ENCODE peak calls at places on chromosomes 12 and 14, in four cellular contexts. One of them, this sample, is unnamed.
A peak's percentile ranks its signal among the peaks of the same experiment; 100 is the strongest.

GRCh38 chr12:108720757-108721514 is 10.4 kb downstream of the CORO1C start:
- DNase-seq in stomach: no peak
- DNase-seq in ovary: no peak
- DNase-seq in A549: no peak
- DNase-seq in this sample: no peak

GRCh38 chr14:63470877-63471565 is 72.2 kb downstream of the PPP2R5E start:
- DNase-seq in stomach: no peak
- DNase-seq in ovary: no peak
- DNase-seq in A549: peak; percentile 79
- DNase-seq in this sample: no peak

GRCh38 chr12:116533343-116534248 is 25.6 kb upstream of the MAP1LC3B2 start:
- DNase-seq in stomach: peak; percentile 79
- DNase-seq in ovary: peak; percentile 91
- DNase-seq in A549: peak; percentile 87
- DNase-seq in this sample: peak; percentile 86

GRCh38 chr12:133217219-133217618 is 18.5 kb downstream of the ANHX start:
- DNase-seq in stomach: no peak
- DNase-seq in ovary: no peak
- DNase-seq in A549: no peak
- DNase-seq in this sample: no peak

GRCh38 chr12:79988368-79988767 is 53.5 kb upstream of the PPP1R12A start:
- DNase-seq in stomach: no peak
- DNase-seq in ovary: no peak
- DNase-seq in A549: no peak
- DNase-seq in this sample: no peak

GRCh38 chr12:67758119-67758873 is 109.8 kb downstream of the DYRK2 start:
- DNase-seq in stomach: no peak
- DNase-seq in ovary: no peak
- DNase-seq in A549: no peak
- DNase-seq in this sample: no peak

GRCh38 chr12:63208956-63209355 is 58.0 kb upstream of the AVPR1A start:
- DNase-seq in stomach: no peak
- DNase-seq in ovary: no peak
- DNase-seq in A549: no peak
- DNase-seq in this sample: no peak

GRCh38 chr14:73237219-73237785 is at the start of gene PAPLN:
- DNase-seq in stomach: no peak
- DNase-seq in ovary: peak; percentile 61
- DNase-seq in A549: peak; percentile 68
- DNase-seq in this sample: no peak

GRCh38 chr14:21652209-21652808 is 1.3 kb upstream of the OR4E2 start:
- DNase-seq in stomach: no peak
- DNase-seq in ovary: no peak
- DNase-seq in A549: no peak
- DNase-seq in this sample: no peak

GRCh38 chr12:122385171-122386041 is 37.1 kb downstream of the CLIP1 start:
- DNase-seq in stomach: no peak
- DNase-seq in ovary: no peak
- DNase-seq in A549: no peak
- DNase-seq in this sample: no peak

GRCh38 chr14:79627058-79627457 is 584.2 kb downstream of the DIO2 start:
- DNase-seq in stomach: no peak
- DNase-seq in ovary: no peak
- DNase-seq in A549: no peak
- DNase-seq in this sample: no peak

GRCh38 chr12:103503546-103504480 is 8.0 kb upstream of the C12orf42 start:
- DNase-seq in stomach: peak; percentile 61
- DNase-seq in ovary: no peak
- DNase-seq in A549: peak; percentile 34
- DNase-seq in this sample: no peak

GRCh38 chr14:98137626-98138025 is 1134.4 kb downstream of the BCL11B start:
- DNase-seq in stomach: no peak
- DNase-seq in ovary: no peak
- DNase-seq in A549: no peak
- DNase-seq in this sample: no peak

GRCh38 chr12:76085159-76085868 is 829 bp upstream of the NAP1L1 start:
- DNase-seq in stomach: no peak
- DNase-seq in ovary: no peak
- DNase-seq in A549: peak; percentile 68
- DNase-seq in this sample: no peak

GRCh38 chr14:62428429-62429203 is 616.6 kb downstream of the KCNH5 start:
- DNase-seq in stomach: no peak
- DNase-seq in ovary: no peak
- DNase-seq in A549: no peak
- DNase-seq in this sample: no peak

GRCh38 chr12:89883630-89884364 is 175.2 kb upstream of the ATP2B1 start:
- DNase-seq in stomach: no peak
- DNase-seq in ovary: no peak
- DNase-seq in A549: no peak
- DNase-seq in this sample: no peak

GRCh38 chr14:52349731-52350130 is 35.6 kb downstream of the PTGER2 start:
- DNase-seq in stomach: no peak
- DNase-seq in ovary: no peak
- DNase-seq in A549: no peak
- DNase-seq in this sample: no peak

GRCh38 chr12:109387425-109388166 is 39.9 kb downstream of the MYO1H start:
- DNase-seq in stomach: no peak
- DNase-seq in ovary: no peak
- DNase-seq in A549: peak; percentile 68
- DNase-seq in this sample: no peak

GRCh38 chr14:100671906-100672305 is 54.8 kb upstream of the DLK1 start:
- DNase-seq in stomach: no peak
- DNase-seq in ovary: no peak
- DNase-seq in A549: no peak
- DNase-seq in this sample: no peak

GRCh38 chr12:4589941-4590340 is 27.9 kb downstream of the DYRK4 start:
- DNase-seq in stomach: no peak
- DNase-seq in ovary: no peak
- DNase-seq in A549: no peak
- DNase-seq in this sample: no peak

GRCh38 chr14:101111620-101112290 is 208.2 kb upstream of the RTL1 start:
- DNase-seq in stomach: peak; percentile 24
- DNase-seq in ovary: no peak
- DNase-seq in A549: no peak
- DNase-seq in this sample: peak; percentile 63

GRCh38 chr12:72273851-72274284 is 1.7 kb downstream of the TRHDE start:
- DNase-seq in stomach: no peak
- DNase-seq in ovary: peak; percentile 38
- DNase-seq in A549: no peak
- DNase-seq in this sample: no peak

GRCh38 chr12:88299567-88300101 is 157.5 kb downstream of the TMTC3 start:
- DNase-seq in stomach: no peak
- DNase-seq in ovary: no peak
- DNase-seq in A549: peak; percentile 96
- DNase-seq in this sample: no peak

GRCh38 chr12:12376636-12377448 is 20.0 kb downstream of the BORCS5 start:
- DNase-seq in stomach: no peak
- DNase-seq in ovary: no peak
- DNase-seq in A549: peak; percentile 87
- DNase-seq in this sample: no peak

DNA sequence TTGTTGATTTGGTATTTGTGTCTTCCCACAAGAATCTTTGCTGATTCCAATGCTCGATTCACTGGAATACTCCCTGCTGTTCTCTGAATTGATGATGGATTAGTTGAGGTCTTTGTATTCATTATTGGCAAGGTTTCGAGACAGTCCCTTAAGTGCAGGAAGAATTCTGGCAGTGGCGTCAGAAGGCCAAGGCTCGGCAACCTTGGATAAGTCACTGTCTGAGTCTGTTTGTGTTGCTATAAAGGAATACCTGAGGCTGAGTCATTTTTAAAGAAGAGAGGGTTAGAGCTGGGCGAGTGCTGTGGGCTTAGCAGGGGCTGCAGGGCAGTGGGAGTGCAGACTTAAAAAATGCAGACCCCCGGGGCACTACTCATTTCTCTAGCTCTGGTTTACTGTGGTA is 56.9 kb downstream of the CHST11 start:
- DNase-seq in stomach: no peak
- DNase-seq in ovary: no peak
- DNase-seq in A549: no peak
- DNase-seq in this sample: no peak
- H3K4me1 ChIP-seq in stomach: peaks cover 40% of the 10 kb centered on the region
- H3K4me1 ChIP-seq in ovary: peaks cover 2% of the 10 kb centered on the region
- H3K4me1 ChIP-seq in A549: peaks cover 14% of the 10 kb centered on the region
- H3K4me1 ChIP-seq in this sample: peaks cover 8% of the 10 kb centered on the region

DNA sequence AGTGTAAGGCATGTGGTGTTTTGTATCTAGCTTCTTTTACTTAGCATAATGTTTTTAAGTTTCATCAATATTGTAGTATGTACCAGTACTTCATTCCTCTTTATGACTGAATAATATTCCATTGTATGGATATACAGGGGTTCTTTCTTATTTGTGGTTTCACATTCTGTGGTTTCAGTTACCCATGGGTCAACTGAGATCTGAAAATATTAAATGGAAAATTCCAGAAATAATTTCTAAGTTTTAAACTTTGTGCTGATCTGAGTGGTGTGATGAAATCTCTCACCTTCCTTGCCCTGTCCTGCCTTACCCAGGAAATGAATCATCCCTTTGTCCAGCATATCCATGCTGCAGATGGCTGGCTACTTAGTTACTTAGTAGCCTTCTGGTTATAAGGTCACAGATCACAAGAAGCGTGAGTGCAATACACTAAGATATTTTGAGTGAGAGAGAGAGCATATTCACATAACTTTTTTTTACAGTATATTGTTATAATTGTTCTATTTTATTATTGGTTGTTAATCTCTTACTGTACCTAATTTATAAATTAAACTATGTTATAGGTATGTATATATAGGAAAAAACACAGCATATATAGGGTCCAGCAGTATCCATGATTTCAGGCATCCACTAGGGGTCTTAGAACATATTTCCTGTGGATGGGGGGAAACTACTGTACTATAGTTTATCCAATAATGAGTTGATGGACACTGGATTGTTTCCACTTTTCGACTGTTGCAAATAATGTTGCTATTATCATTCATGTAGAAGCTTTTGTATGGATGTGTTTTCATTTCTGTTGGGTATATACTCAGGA is 59.6 kb upstream of the LRTM2 start:
- DNase-seq in stomach: no peak
- DNase-seq in ovary: no peak
- DNase-seq in A549: peak; percentile 79
- DNase-seq in this sample: no peak
- TF ChIP-seq EP300 in stomach: no peak
- TF ChIP-seq EP300 in ovary: no peak
- TF ChIP-seq EP300 in A549: no peak
- TF ChIP-seq EP300 in this sample: no peak

GRCh38 chr12:31231611-31232360 is 94.2 kb downstream of the SINHCAF start:
- DNase-seq in stomach: no peak
- DNase-seq in ovary: no peak
- DNase-seq in A549: no peak
- DNase-seq in this sample: no peak

GRCh38 chr12:31232361-31232965 is 93.5 kb downstream of the SINHCAF start:
- DNase-seq in stomach: no peak
- DNase-seq in ovary: no peak
- DNase-seq in A549: no peak
- DNase-seq in this sample: no peak

GRCh38 chr12:31234955-31235867 is 90.7 kb downstream of the SINHCAF start:
- DNase-seq in stomach: peak; percentile 56
- DNase-seq in ovary: no peak
- DNase-seq in A549: peak; percentile 58
- DNase-seq in this sample: no peak

GRCh38 chr12:31234053-31234835 is 91.7 kb downstream of the SINHCAF start:
- DNase-seq in stomach: no peak
- DNase-seq in ovary: no peak
- DNase-seq in A549: no peak
- DNase-seq in this sample: no peak

DNA sequence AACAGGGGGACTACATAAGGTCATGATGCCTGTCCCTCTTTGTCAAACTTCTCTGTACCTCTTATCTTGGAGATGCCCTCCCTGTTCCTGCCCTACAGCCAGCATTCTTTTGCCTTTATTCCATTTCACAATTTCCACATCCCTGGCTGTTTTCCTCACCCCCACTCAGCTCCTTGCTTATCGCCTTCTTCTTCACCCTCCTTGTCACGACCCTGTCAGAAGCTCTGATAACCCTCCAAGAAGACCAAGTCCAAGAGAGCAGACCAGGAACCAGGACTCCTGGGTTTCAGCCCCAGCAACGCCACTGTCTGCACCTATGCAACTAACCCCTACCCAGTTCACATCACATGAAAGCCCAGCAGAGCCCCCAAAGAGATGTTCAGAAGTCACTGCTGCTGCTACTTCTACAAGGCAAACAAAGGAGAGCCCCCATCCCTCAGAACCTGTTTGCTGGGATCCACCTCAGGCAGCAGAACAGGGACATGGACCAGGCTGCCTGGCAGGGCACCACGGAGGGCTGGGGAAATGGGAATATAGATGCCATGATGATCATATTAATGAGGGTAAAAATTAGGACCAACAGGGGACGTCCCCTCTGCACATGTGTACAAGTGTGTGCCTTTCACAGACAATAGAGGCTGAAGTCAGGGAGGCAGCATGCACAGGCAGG is 92.8 kb downstream of the SINHCAF start:
- DNase-seq in stomach: no peak
- DNase-seq in ovary: no peak
- DNase-seq in A549: no peak
- DNase-seq in this sample: no peak
- TF ChIP-seq CTCF in stomach: no peak
- TF ChIP-seq CTCF in ovary: no peak
- TF ChIP-seq CTCF in A549: no peak
- TF ChIP-seq CTCF in this sample: no peak

DNA sequence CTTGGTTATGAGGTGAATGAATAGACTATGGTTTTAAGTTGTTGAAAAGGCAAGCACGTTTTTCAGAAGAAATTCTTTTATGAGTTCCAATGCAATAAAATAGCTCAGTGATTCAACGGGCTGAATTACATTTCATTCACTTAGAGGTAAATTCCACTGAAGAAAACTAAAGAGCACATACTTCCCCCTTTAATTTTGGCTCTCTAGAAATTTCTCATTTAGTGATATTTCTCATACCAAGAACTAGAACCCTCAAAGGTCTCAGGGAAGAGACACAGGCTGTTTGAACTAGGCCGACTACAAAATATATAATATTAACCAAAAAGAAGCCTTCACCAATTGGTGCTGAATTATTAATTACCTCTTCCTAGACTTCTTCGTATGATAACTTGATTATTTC is 68.6 kb downstream of the TAOK3 start:
- DNase-seq in stomach: no peak
- DNase-seq in ovary: no peak
- DNase-seq in A549: no peak
- DNase-seq in this sample: no peak
- H3K4me1 ChIP-seq in stomach: peaks cover 34% of the 10 kb centered on the region
- H3K4me1 ChIP-seq in ovary: no peaks in the 10 kb centered on the region
- H3K4me1 ChIP-seq in A549: peaks cover 23% of the 10 kb centered on the region
- H3K4me1 ChIP-seq in this sample: peaks cover 12% of the 10 kb centered on the region

GRCh38 chr14:105187935-105188524 is 6.9 kb upstream of the NUDT14 start:
- DNase-seq in stomach: peak; percentile 44
- DNase-seq in ovary: no peak
- DNase-seq in A549: peak; percentile 53
- DNase-seq in this sample: no peak
- TF ChIP-seq EP300 in stomach: no peak
- TF ChIP-seq EP300 in ovary: no peak
- TF ChIP-seq EP300 in A549: no peak
- TF ChIP-seq EP300 in this sample: no peak

This sample was measured in suprapubic skin.